ENCODE peak calls at places on chromosome 7, in six cellular contexts. F is CD4-positive, alpha-beta T cell; K is mucosa of descending colon; G is spleen; C is heart left ventricle; D is keratinocyte. U is an unnamed sample.

GRCh38 chr7:98281757-98282652 is 519 bp downstream of the BRI3 start:
- DNase-seq in F (peak; percentile 15), K (peak; percentile 77), G (peak; percentile 95), C (peak; percentile 58), D (no peak), U (peak; percentile 23)

GRCh38 chr7:130345106-130345505 is 490 bp downstream of the CPA5 start:
- DNase-seq in F (no peak), K (no peak), G (no peak), C (no peak), D (no peak), U (no peak)

GRCh38 chr7:107690611-107691010 is 30.0 kb downstream of the SLC26A4 start:
- DNase-seq in F (no peak), K (no peak), G (no peak), C (no peak), D (no peak), U (no peak)

GRCh38 chr7:288671-289101 is 1.3 kb upstream of the FOXL3 start:
- DNase-seq in F (no peak), K (peak; percentile 29), G (peak; percentile 64), C (no peak), D (no peak), U (no peak)

GRCh38 chr7:11650504-11650903 is 181.5 kb downstream of the THSD7A start:
- DNase-seq in F (no peak), K (no peak), G (no peak), C (no peak), D (no peak), U (no peak)

GRCh38 chr7:43535031-43535451 is 47.9 kb upstream of the STK17A start:
- DNase-seq in F (no peak), K (no peak), G (no peak), C (no peak), D (no peak), U (no peak)

GRCh38 chr7:522071-522937 is 2.7 kb upstream of the PDGFA start:
- DNase-seq in F (no peak), K (peak; percentile 73), G (no peak), C (peak; percentile 82), D (no peak), U (no peak)

GRCh38 chr7:142598297-142598696 is 151.0 kb upstream of the PRSS1 start:
- DNase-seq in F (no peak), K (no peak), G (no peak), C (no peak), D (no peak), U (no peak)

GRCh38 chr7:6453737-6454136 is 6.0 kb upstream of the DAGLB start:
- DNase-seq in F (no peak), K (no peak), G (no peak), C (no peak), D (peak; percentile 44), U (no peak)

DNA sequence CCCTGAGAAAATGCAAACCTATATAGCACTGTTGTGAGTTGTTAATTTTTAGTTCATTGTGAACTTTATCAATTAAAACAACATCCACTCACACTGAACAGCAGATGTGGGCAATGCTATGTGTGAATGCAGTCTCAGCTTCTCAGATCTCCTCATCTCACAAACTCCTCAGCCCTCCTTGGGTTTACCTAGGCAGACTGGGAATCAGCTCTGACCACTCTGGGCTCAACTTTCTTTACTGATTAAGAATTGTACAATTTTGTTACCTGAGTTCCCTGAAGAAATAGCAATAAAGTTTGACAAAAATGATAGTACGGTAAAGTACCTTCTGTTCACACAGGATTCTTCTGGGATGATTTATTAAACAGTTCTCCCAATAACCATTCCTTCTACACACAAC is 124.0 kb downstream of the SRPK2 start:
- DNase-seq in F (no peak), K (no peak), G (no peak), C (no peak), D (no peak), U (no peak)
- H3K9me3 ChIP-seq in F (no peaks in the 10 kb centered on the region), K (peaks cover 6% of the 10 kb centered on the region), G (no peaks in the 10 kb centered on the region), C (no peaks in the 10 kb centered on the region), D (no peaks in the 10 kb centered on the region), U (no peaks in the 10 kb centered on the region)

GRCh38 chr7:64114791-64115190 is 69.6 kb downstream of the ZNF727 start:
- DNase-seq in F (no peak), K (no peak), G (no peak), C (no peak), D (no peak), U (no peak)
- H3K9me3 ChIP-seq in F (no peaks in the 10 kb centered on the region), K (peaks cover 61% of the 10 kb centered on the region), G (no peaks in the 10 kb centered on the region), C (no peaks in the 10 kb centered on the region), D (peaks cover 14% of the 10 kb centered on the region), U (no peaks in the 10 kb centered on the region)

GRCh38 chr7:158492372-158492771 is 95.3 kb downstream of the PTPRN2 start:
- DNase-seq in F (no peak), K (no peak), G (no peak), C (no peak), D (no peak), U (no peak)

GRCh38 chr7:158495780-158496179 is 91.8 kb downstream of the PTPRN2 start:
- DNase-seq in F (no peak), K (no peak), G (peak; percentile 72), C (no peak), D (no peak), U (no peak)

GRCh38 chr7:158495256-158495655 is 92.4 kb downstream of the PTPRN2 start:
- DNase-seq in F (no peak), K (no peak), G (no peak), C (no peak), D (no peak), U (no peak)

GRCh38 chr7:158494162-158494586 is 93.4 kb downstream of the PTPRN2 start:
- DNase-seq in F (no peak), K (no peak), G (peak; percentile 64), C (no peak), D (no peak), U (no peak)

GRCh38 chr7:158494643-158495042 is 93.0 kb downstream of the PTPRN2 start:
- DNase-seq in F (no peak), K (no peak), G (no peak), C (no peak), D (no peak), U (no peak)
- H3K9me3 ChIP-seq in F (no peaks in the 10 kb centered on the region), K (no peaks in the 10 kb centered on the region), G (no peaks in the 10 kb centered on the region), C (no peaks in the 10 kb centered on the region), D (peaks cover 5% of the 10 kb centered on the region), U (no peaks in the 10 kb centered on the region)

DNA sequence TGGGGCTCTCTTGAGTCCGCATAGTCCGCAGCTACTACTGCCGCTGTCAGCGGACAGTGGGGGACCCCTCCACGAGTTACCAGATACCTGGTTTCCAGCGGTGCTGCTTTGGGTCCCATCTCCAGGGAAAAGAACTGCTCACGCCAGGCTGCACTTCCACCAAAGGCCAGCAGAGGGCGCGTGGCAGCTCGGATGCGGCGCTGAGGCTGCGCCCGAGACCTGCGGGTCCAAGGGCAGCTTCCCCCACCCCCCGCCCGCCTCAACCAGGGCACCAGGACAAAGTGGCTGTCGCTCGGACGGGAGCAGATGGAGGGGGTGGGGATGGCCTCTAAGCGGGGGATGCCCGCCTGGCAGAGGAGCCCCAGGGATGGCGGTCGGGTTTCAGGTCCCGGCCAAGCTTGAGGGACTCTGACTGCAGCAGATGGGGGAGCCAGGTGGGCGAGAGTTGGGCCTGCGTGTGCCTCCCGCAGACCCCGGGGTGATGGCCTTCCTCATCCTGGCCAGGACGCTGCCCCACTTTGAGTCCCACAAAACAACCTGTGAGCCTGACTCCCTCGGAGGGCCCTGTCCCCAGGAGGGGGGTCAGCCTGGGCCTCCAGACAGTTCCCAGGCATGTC is 23.8 kb upstream of the ZNF735 start:
- DNase-seq in F (peak; percentile 23), K (no peak), G (no peak), C (peak; percentile 32), D (no peak), U (peak; percentile 44)
- H3K9me3 ChIP-seq in F (no peaks in the 10 kb centered on the region), K (peaks cover 58% of the 10 kb centered on the region), G (no peaks in the 10 kb centered on the region), C (no peaks in the 10 kb centered on the region), D (peaks cover 15% of the 10 kb centered on the region), U (no peaks in the 10 kb centered on the region)

GRCh38 chr7:92010215-92010614 is 69.6 kb downstream of the AKAP9 start:
- DNase-seq in F (no peak), K (no peak), G (no peak), C (no peak), D (no peak), U (no peak)
- H3K9me3 ChIP-seq in F (no peaks in the 10 kb centered on the region), K (peaks cover 4% of the 10 kb centered on the region), G (no peaks in the 10 kb centered on the region), C (no peaks in the 10 kb centered on the region), D (no peaks in the 10 kb centered on the region), U (peaks cover 2% of the 10 kb centered on the region)

GRCh38 chr7:158322616-158323530 is 264.8 kb downstream of the PTPRN2 start:
- DNase-seq in F (no peak), K (no peak), G (peak; percentile 35), C (no peak), D (no peak), U (no peak)
- H3K9me3 ChIP-seq in F (no peaks in the 10 kb centered on the region), K (no peaks in the 10 kb centered on the region), G (no peaks in the 10 kb centered on the region), C (no peaks in the 10 kb centered on the region), D (peaks cover 27% of the 10 kb centered on the region), U (no peaks in the 10 kb centered on the region)

GRCh38 chr7:158518915-158519640 is 68.5 kb downstream of the PTPRN2 start:
- DNase-seq in F (no peak), K (no peak), G (no peak), C (no peak), D (no peak), U (no peak)
- H3K9me3 ChIP-seq in F (no peaks in the 10 kb centered on the region), K (no peaks in the 10 kb centered on the region), G (no peaks in the 10 kb centered on the region), C (no peaks in the 10 kb centered on the region), D (peaks cover 18% of the 10 kb centered on the region), U (no peaks in the 10 kb centered on the region)

GRCh38 chr7:1585142-1585981 is 15.5 kb upstream of the PSMG3 start:
- DNase-seq in F (no peak), K (no peak), G (no peak), C (no peak), D (no peak), U (no peak)

GRCh38 chr7:1586126-1586826 is 16.4 kb upstream of the PSMG3 start:
- DNase-seq in F (no peak), K (no peak), G (no peak), C (no peak), D (no peak), U (no peak)

GRCh38 chr7:1587738-1588137 is 17.9 kb upstream of the PSMG3 start:
- DNase-seq in F (no peak), K (no peak), G (no peak), C (no peak), D (no peak), U (no peak)

GRCh38 chr7:1588978-1589377 is 19.1 kb upstream of the PSMG3 start:
- DNase-seq in F (no peak), K (no peak), G (no peak), C (no peak), D (no peak), U (no peak)

GRCh38 chr7:1586827-1587705 is 17.2 kb upstream of the PSMG3 start:
- DNase-seq in F (no peak), K (no peak), G (no peak), C (no peak), D (no peak), U (no peak)
- H3K9me3 ChIP-seq in F (no peaks in the 10 kb centered on the region), K (peaks cover 8% of the 10 kb centered on the region), G (no peaks in the 10 kb centered on the region), C (no peaks in the 10 kb centered on the region), D (peaks cover 5% of the 10 kb centered on the region), U (no peaks in the 10 kb centered on the region)

DNA sequence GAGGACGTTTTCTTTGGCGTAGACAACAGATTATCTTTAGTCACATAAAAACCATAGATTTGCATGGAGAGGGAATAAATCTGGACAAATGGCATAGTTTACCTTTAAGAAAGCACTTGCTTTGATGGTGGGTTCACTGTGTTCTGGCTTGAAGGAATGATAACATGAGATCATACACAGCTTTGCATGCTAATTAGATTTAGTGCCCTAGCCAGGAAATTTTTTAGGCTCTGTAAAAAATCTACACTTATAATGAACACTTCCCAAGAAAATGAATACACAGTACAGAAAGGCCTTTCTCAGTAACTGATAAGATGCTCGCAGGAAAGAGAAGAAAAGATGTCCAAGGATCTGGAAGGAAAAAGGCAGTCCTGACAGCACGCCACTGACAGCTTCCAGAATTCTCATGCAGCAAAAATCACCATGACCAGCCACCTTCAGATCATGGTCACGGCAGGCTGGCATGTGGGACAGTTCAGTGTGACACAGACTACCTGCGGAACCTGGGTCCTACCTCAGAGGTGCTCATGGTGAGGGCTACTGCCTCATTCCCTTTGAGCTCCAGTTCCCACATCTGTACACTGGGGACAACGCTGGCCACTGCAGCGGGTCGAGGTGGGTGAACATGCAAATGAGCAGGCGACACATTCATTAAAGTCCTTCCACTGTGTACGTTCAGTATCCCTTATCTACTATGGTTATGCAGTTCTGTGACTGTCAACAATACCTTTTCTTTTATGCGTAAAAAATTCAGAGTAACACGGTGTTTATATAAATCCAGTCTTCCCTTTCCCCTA is 218.5 kb upstream of the AOAH start:
- DNase-seq in F (no peak), K (no peak), G (no peak), C (no peak), D (no peak), U (no peak)
- H3K9me3 ChIP-seq in F (peaks cover 76% of the 10 kb centered on the region), K (peaks cover 21% of the 10 kb centered on the region), G (peaks cover 5% of the 10 kb centered on the region), C (no peaks in the 10 kb centered on the region), D (peaks cover 4% of the 10 kb centered on the region), U (peaks cover 8% of the 10 kb centered on the region)

U was measured in T-helper 17 cell.